ENCODE peak calls at places on chromosome 16, in four cellular contexts. K, B, F and D are unnamed samples.

GRCh38 chr16:12087901-12088364 is 111.4 kb downstream of the SNX29 start:
- DNase-seq in F (no peak), K (peak), B (no peak), D (no peak)

GRCh38 chr16:77876776-77877175 is 88.4 kb downstream of the VAT1L start:
- DNase-seq in K (no peak), F (no peak), B (no peak), D (no peak)

GRCh38 chr16:48434653-48435318 is 49.6 kb upstream of the SIAH1 start:
- DNase-seq in B (no peak), F (no peak), K (no peak), D (no peak)

GRCh38 chr16:81734632-81735434 is 44.3 kb upstream of the PLCG2 start:
- DNase-seq in K (no peak), B (no peak), F (no peak), D (no peak)

GRCh38 chr16:49491736-49492089 is 118.1 kb downstream of the C16orf78 start:
- DNase-seq in F (no peak), B (no peak), K (no peak), D (no peak)

GRCh38 chr16:3173892-3174617 is 13.9 kb upstream of the OR1F1 start:
- DNase-seq in F (no peak), K (peak), B (peak), D (peak)

GRCh38 chr16:2776500-2777139 is 460 bp downstream of the ELOB start:
- DNase-seq in K (no peak), B (peak), F (no peak), D (no peak)

GRCh38 chr16:88035292-88035691 is 84.1 kb downstream of the BANP start:
- DNase-seq in K (no peak), F (no peak), B (no peak), D (no peak)

GRCh38 chr16:54165912-54166265 is 120.7 kb downstream of the IRX3 start:
- DNase-seq in K (no peak), B (no peak), F (no peak), D (peak)

GRCh38 chr16:87416826-87417471 is 24.8 kb downstream of the MAP1LC3B start:
- DNase-seq in F (no peak), B (peak), K (peak), D (peak)

GRCh38 chr16:85418978-85419491 is 194.1 kb upstream of the GSE1 start:
- DNase-seq in F (no peak), B (no peak), K (no peak), D (no peak)

GRCh38 chr16:4330277-4330882 is 14.5 kb downstream of the GLIS2 start:
- DNase-seq in F (no peak), B (peak), K (peak), D (peak)

GRCh38 chr16:66263168-66263972 is 103.1 kb upstream of the CDH5 start:
- DNase-seq in K (no peak), F (no peak), B (no peak), D (no peak)

GRCh38 chr16:13921328-13921727 is 1.4 kb downstream of the ERCC4 start:
- DNase-seq in B (no peak), K (no peak), F (no peak), D (no peak)

GRCh38 chr16:89828199-89828869 is at the start of gene SPIRE2:
- DNase-seq in B (peak), F (no peak), K (peak), D (no peak)

GRCh38 chr16:81424761-81425160 is 19.8 kb upstream of the CMIP start:
- DNase-seq in K (no peak), F (peak), B (peak), D (no peak)

DNA sequence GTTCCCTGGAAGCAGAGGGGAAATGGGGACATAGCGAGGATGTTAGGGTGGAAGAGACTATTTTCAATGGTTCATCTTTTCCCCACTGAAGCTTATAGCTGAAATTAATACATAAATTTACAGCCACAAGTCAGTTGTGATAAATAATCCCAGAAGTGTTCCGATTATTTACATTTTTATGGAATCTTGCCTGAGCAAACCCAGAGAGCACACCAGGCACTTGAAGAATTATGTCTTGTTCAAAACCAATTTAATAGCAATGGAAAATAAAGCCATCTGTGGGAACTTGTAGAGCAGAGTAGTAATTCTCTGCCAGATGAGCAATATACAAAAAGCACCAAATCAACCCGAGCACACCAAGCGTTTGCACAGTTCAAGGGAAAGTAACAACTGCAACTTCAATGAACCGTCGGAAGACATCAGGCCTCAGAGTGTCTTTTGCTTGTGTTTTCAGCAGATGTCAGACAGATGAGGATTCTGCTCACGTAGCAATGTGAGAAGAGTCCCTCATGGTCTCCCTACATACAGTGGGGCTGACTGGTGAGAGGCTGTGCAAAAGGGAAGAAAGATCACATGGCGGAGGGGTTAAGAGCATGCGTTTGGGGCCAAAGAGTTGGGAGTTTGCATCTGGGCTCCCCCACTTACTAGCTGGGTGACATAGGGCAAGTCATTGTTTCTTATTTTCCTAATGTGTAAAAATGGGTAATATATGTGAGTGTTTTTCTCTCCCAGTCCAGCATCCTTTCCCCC is 148.7 kb upstream of the HS3ST2 start:
- DNase-seq in F (no peak), B (no peak), K (no peak), D (no peak)
- TF ChIP-seq NFIC in F (no peak), B (no peak), K (no peak), D (no peak)

GRCh38 chr16:1389762-1390161 is 24.7 kb downstream of the UNKL start:
- DNase-seq in B (no peak), K (no peak), F (no peak), D (no peak)

GRCh38 chr16:1392826-1393225 is 21.7 kb downstream of the UNKL start:
- DNase-seq in K (no peak), B (no peak), F (no peak), D (no peak)

GRCh38 chr16:1393613-1394176 is 20.8 kb downstream of the UNKL start:
- DNase-seq in B (no peak), K (no peak), F (no peak), D (no peak)

GRCh38 chr16:1394367-1394951 is 20.0 kb downstream of the UNKL start:
- DNase-seq in K (no peak), B (no peak), F (no peak), D (no peak)

DNA sequence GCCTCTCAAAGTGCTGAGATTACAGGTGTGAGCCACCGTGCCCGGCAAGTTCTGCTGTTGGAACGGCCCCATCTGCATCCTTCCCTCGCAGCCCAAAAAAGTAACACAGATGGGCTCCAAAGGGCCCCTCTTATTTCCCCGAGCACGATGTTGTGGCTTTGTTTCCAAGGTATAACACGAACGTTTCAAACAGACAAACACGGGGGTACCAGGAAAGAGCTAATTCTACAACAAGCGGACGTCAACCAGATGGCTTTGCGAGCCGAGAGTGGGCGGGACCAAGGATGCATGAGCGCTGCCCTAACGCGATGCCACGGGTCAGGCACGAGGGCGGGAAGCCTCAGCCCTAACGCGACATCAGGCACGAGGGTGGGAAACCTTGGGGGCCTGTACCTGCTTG is 24.3 kb downstream of the UNKL start:
- DNase-seq in B (no peak), F (no peak), K (no peak), D (no peak)
- TF ChIP-seq NFIC in B (no peak), F (no peak), K (no peak), D (no peak)

DNA sequence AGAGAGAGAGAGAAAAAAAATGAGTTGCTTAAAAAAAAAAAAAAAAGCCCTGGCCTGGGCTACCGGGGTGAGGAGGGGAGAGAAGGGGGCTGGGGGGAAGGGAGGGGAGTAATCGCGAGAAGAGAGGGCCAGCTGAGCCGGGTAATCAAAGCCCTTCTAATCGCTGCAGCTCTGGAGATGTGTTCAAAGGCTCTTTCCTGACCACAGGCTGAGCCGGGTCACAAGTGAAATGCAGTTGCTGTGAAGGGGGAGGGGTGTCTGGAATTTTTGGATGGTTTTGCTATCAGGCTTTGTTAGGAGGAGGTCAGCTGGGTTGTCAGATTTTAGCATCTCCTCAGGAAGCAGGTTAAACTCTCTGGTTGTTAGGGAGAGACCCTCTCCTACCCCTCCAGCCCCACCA is 104.8 kb upstream of the ZFHX3 start:
- DNase-seq in K (peak), B (no peak), F (no peak), D (peak)
- TF ChIP-seq NFIC in K (no peak), B (no peak), F (no peak), D (no peak)

DNA sequence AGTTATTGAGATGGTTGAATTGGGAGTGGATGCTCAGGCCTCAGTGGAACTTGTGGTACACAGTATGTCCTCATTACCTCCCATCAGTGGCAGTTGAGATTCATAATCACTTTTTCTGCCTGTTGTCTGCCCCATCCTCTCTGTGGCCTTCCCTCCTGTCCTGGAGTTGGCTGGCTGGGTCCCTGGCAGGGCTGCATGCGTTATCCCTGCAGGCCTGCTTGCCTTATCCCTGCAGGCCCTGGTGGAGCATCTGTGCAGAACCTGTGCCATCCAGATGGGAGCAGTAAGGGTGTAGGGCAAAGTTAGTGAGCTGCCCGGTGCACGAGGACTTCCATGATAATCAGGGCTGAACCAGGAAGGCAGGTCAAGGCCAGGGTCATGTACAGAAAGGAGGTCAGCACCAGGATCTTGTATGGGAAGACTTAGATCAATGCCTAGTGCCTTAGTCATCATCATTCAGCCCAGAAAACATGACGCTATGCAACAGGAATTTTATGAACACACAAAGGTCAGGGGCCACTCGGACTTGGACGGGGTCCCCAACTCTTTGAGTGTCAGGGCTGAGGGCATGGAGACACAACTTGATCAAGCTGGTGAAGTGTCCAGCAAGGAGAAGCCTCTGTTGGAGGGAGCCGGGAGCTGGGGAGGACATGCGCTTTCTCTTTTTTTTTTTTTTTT is 47.2 kb downstream of the ABCC1 start:
- DNase-seq in B (peak), F (no peak), K (peak), D (peak)
- TF ChIP-seq NFIC in B (no peak), F (no peak), K (peak), D (peak)

GRCh38 chr16:57736419-57737281 is 1.1 kb downstream of the KATNB1 start:
- DNase-seq in K (peak), B (peak), F (no peak), D (peak)
- TF ChIP-seq NFIC in K (no peak), B (no peak), F (no peak), D (no peak)

DNA sequence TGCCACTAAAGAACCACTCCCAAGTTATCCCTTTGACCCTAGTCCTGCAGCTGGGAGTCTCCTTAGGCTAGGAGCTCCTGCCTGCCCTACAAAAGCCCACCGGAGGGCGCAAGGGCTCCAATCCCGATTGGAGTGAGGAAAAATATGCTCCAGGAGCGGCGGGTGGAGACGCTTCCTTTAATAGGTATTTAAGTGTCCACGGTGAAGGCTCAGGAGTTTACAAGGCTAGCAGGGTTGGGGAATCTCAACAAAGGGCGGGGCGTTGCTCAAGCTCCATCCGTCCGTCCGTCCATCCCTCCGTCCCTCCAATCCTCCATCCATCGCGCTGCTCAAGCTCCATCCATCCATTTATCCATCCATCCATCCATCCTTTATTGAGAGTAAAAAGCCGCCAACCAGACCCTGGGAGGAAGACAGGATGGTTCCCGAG is 556 bp upstream of the SPNS1 start:
- DNase-seq in F (no peak), B (peak), K (peak), D (peak)
- TF ChIP-seq NFIC in F (no peak), B (no peak), K (no peak), D (no peak)